ENCODE peak calls at places on chromosome 16, in ten cellular contexts. V is mesothelial cell of epicardium; F is iPS-NIHi11; Z is A172; Y is AG09319; D is stimulated activated naive B cell treated with anti-CD40 and anti-IgM and Interleukin-4, amounts not matched to agents 10 μg/mL and 1 μg/mL and 100 μg/mL, for 72 hours; B is iris pigment epithelial cell; E is naive thymus-derived CD4-positive, alpha-beta T cell; P is HFFc6; A is NCI-H345. H is an unnamed sample.

GRCh38 chr16:66277311-66278070 is 89.0 kb upstream of the CDH5 start:
- DNase-seq in V (peak), F (no peak), Z (no peak), Y (no peak), D (no peak), B (no peak), E (no peak), P (no peak), A (no peak), H (no peak)

GRCh38 chr16:64440421-64440831 is 681.4 kb downstream of the CDH11 start:
- DNase-seq in V (no peak), F (no peak), Z (peak), Y (peak), D (no peak), B (peak), E (no peak), P (peak), A (no peak), H (no peak)

GRCh38 chr16:22397931-22398330 is 23.5 kb upstream of the CDR2 start:
- DNase-seq in V (no peak), F (no peak), Z (no peak), Y (no peak), D (no peak), B (peak), E (no peak), P (no peak), A (no peak), H (no peak)

GRCh38 chr16:85785927-85786326 is 13.4 kb downstream of the EMC8 start:
- DNase-seq in V (no peak), F (no peak), Z (no peak), Y (no peak), D (no peak), B (peak), E (no peak), P (no peak), A (no peak), H (no peak)

GRCh38 chr16:12390074-12390473 is 413.5 kb downstream of the SNX29 start:
- DNase-seq in V (no peak), F (no peak), Z (no peak), Y (no peak), D (no peak), B (no peak), E (no peak), P (no peak), A (no peak), H (no peak)

GRCh38 chr16:57012353-57012752 is 23.0 kb downstream of the NLRC5 start:
- DNase-seq in V (no peak), F (no peak), Z (no peak), Y (no peak), D (no peak), B (no peak), E (no peak), P (no peak), A (no peak), H (no peak)

GRCh38 chr16:1770328-1771071 is 843 bp downstream of the NME3 start:
- DNase-seq in V (no peak), F (no peak), Z (no peak), Y (no peak), D (peak), B (peak), E (no peak), P (peak), A (no peak), H (no peak)

GRCh38 chr16:26700250-26700649 is 366.5 kb upstream of the C16orf82 start:
- DNase-seq in V (no peak), F (no peak), Z (no peak), Y (no peak), D (no peak), B (no peak), E (no peak), P (no peak), A (no peak), H (no peak)

GRCh38 chr16:72425571-72426341 is 253.8 kb upstream of the PMFBP1 start:
- DNase-seq in V (no peak), F (no peak), Z (no peak), Y (no peak), D (no peak), B (no peak), E (no peak), P (no peak), A (peak), H (no peak)

GRCh38 chr16:88549671-88550643 is 20.2 kb upstream of the ZC3H18 start:
- DNase-seq in V (no peak), F (no peak), Z (no peak), Y (no peak), D (no peak), B (no peak), E (no peak), P (no peak), A (no peak), H (no peak)

GRCh38 chr16:66634527-66635196 is 30.2 kb downstream of the CMTM3 start:
- DNase-seq in V (no peak), F (no peak), Z (no peak), Y (no peak), D (no peak), B (no peak), E (no peak), P (no peak), A (no peak), H (no peak)

GRCh38 chr16:85138825-85139627 is 26.8 kb upstream of the CIBAR2 start:
- DNase-seq in V (no peak), F (no peak), Z (no peak), Y (no peak), D (no peak), B (no peak), E (no peak), P (no peak), A (peak), H (no peak)

GRCh38 chr16:29816694-29817441 is 916 bp downstream of the PAGR1 start:
- DNase-seq in V (peak), F (peak), Z (peak), Y (no peak), D (peak), B (peak), E (peak), P (peak), A (peak), H (peak)

GRCh38 chr16:23500866-23501234 is 9.4 kb downstream of the GGA2 start:
- DNase-seq in V (no peak), F (no peak), Z (no peak), Y (no peak), D (no peak), B (no peak), E (no peak), P (no peak), A (no peak), H (no peak)

GRCh38 chr16:67415872-67416793 is at the start of gene ZDHHC1:
- DNase-seq in V (peak), F (peak), Z (no peak), Y (no peak), D (peak), B (peak), E (peak), P (peak), A (peak), H (peak)

GRCh38 chr16:1870365-1871082 is 1.4 kb downstream of the MEIOB start:
- DNase-seq in V (no peak), F (no peak), Z (peak), Y (no peak), D (no peak), B (peak), E (no peak), P (peak), A (peak), H (peak)

GRCh38 chr16:46757339-46758050 is 9.4 kb upstream of the MYLK3 start:
- DNase-seq in V (no peak), F (no peak), Z (peak), Y (no peak), D (no peak), B (no peak), E (no peak), P (no peak), A (peak), H (no peak)

GRCh38 chr16:78648517-78648916 is 549.1 kb downstream of the WWOX start:
- DNase-seq in V (no peak), F (no peak), Z (no peak), Y (no peak), D (no peak), B (peak), E (no peak), P (no peak), A (no peak), H (no peak)

GRCh38 chr16:89145406-89146161 is 26.0 kb upstream of the CDH15 start:
- DNase-seq in V (no peak), F (no peak), Z (no peak), Y (no peak), D (no peak), B (no peak), E (no peak), P (no peak), A (no peak), H (no peak)

GRCh38 chr16:9099131-9099625 is 7.7 kb downstream of the HAPSTR1 start:
- DNase-seq in V (no peak), F (no peak), Z (no peak), Y (no peak), D (peak), B (peak), E (no peak), P (peak), A (no peak), H (no peak)

GRCh38 chr16:50594332-50595260 is 46.4 kb downstream of the NKD1 start:
- DNase-seq in V (no peak), F (no peak), Z (peak), Y (no peak), D (no peak), B (no peak), E (no peak), P (no peak), A (peak), H (no peak)

GRCh38 chr16:57544129-57544653 is 1.7 kb downstream of the ADGRG5 start:
- DNase-seq in V (no peak), F (no peak), Z (no peak), Y (no peak), D (peak), B (no peak), E (no peak), P (no peak), A (no peak), H (no peak)

GRCh38 chr16:51155901-51156810 is 5.1 kb upstream of the SALL1 start:
- DNase-seq in V (no peak), F (peak), Z (peak), Y (no peak), D (no peak), B (peak), E (no peak), P (no peak), A (no peak), H (no peak)

GRCh38 chr16:55184619-55185018 is 139.4 kb upstream of the IRX6 start:
- DNase-seq in V (no peak), F (no peak), Z (no peak), Y (no peak), D (no peak), B (no peak), E (no peak), P (no peak), A (no peak), H (no peak)

H was measured in HuH-7.5.